ENCODE peak calls at places on chromosomes 3 and 15, in nine cellular contexts. T is stimulated activated naive CD8-positive, alpha-beta T cell treated with anti-CD3 and anti-CD28 coated beads, Interleukin-15, amount 100 ng/mL, for 72 hours; R is A673; G is C1 segment of cervical spinal cord; K is fibroblast of pulmonary artery; E is heart left ventricle; W is A172; F is stimulated activated CD4-positive, alpha-beta T cell treated with anti-CD3 and anti-CD28 coated beads, Interleukin-2, amount 100 ng/mL, for 48 hours; H is astrocyte of the spinal cord. Z is an unnamed sample.

GRCh38 chr3:182527745-182528144 is 265.6 kb upstream of the ATP11B start:
- DNase-seq in G (no peak), E (no peak), W (no peak), T (no peak), R (no peak), K (no peak), H (no peak), F (no peak), Z (no peak)

GRCh38 chr3:151305081-151305777 is 11.4 kb downstream of the GPR87 start:
- DNase-seq in W (peak; percentile 98), K (peak; percentile 98), E (no peak), R (peak; percentile 63), G (peak; percentile 61), T (no peak), F (no peak), H (peak; percentile 98), Z (peak; percentile 97)

GRCh38 chr15:96331942-96332853 is 1.7 kb downstream of the NR2F2 start:
- DNase-seq in F (no peak), H (peak; percentile 44), T (no peak), W (peak; percentile 16), R (peak; percentile 67), G (no peak), E (no peak), K (peak; percentile 63), Z (peak; percentile 28)

GRCh38 chr3:184379375-184380209 is at the start of gene CHRD:
- DNase-seq in F (no peak), T (no peak), W (no peak), E (peak; percentile 45), R (no peak), H (no peak), K (no peak), G (peak; percentile 33), Z (no peak)

GRCh38 chr3:20057612-20058180 is 17.4 kb downstream of the KAT2B start:
- DNase-seq in W (no peak), R (no peak), H (no peak), F (no peak), K (peak; percentile 69), T (no peak), E (no peak), G (peak; percentile 26), Z (peak; percentile 64)

GRCh38 chr3:125322166-125322565 is 53.0 kb downstream of the ZNF148 start:
- DNase-seq in E (no peak), G (no peak), T (no peak), F (no peak), W (peak; percentile 77), R (peak; percentile 92), K (peak; percentile 48), H (peak; percentile 60), Z (peak; percentile 35)

GRCh38 chr3:33145221-33145900 is 31.5 kb downstream of the CRTAP start:
- DNase-seq in R (no peak), W (no peak), F (no peak), H (peak; percentile 69), G (no peak), K (no peak), T (no peak), E (no peak), Z (no peak)

GRCh38 chr3:13484861-13485590 is 4.9 kb downstream of the HDAC11 start:
- DNase-seq in G (peak; percentile 52), H (peak; percentile 46), K (peak; percentile 64), T (no peak), F (no peak), R (no peak), E (peak; percentile 86), W (peak; percentile 87), Z (peak; percentile 86)

GRCh38 chr3:184016820-184017671 is 638 bp downstream of the ABCC5 start:
- DNase-seq in K (peak; percentile 58), E (peak; percentile 53), W (peak; percentile 51), T (peak; percentile 69), R (peak; percentile 67), H (peak; percentile 53), F (peak; percentile 40), G (peak; percentile 76), Z (peak; percentile 25)

GRCh38 chr3:56131976-56132590 is 336.2 kb downstream of the ERC2 start:
- DNase-seq in H (peak; percentile 94), F (no peak), T (no peak), E (no peak), R (peak; percentile 33), W (peak; percentile 93), K (peak; percentile 92), G (no peak), Z (peak; percentile 80)

GRCh38 chr15:66842710-66843441 is 140.8 kb downstream of the SMAD6 start:
- DNase-seq in G (peak; percentile 39), R (peak; percentile 49), E (peak; percentile 70), H (peak; percentile 70), W (peak; percentile 53), F (no peak), K (peak; percentile 76), T (no peak), Z (peak; percentile 58)

GRCh38 chr3:126896941-126897340 is 86.0 kb upstream of the PLXNA1 start:
- DNase-seq in G (no peak), R (no peak), F (no peak), T (no peak), E (no peak), K (no peak), H (no peak), W (no peak), Z (no peak)

GRCh38 chr3:105611304-105612192 is 244.8 kb downstream of the ALCAM start:
- DNase-seq in W (no peak), E (no peak), G (no peak), R (no peak), K (no peak), H (no peak), T (no peak), F (no peak), Z (no peak)

GRCh38 chr3:197407053-197407452 is 108.6 kb upstream of the DLG1 start:
- DNase-seq in T (no peak), R (no peak), H (no peak), K (no peak), W (no peak), F (no peak), E (no peak), G (no peak), Z (no peak)

GRCh38 chr3:62143843-62144450 is 229.4 kb downstream of the FEZF2 start:
- DNase-seq in W (no peak), F (no peak), E (no peak), G (no peak), K (no peak), H (no peak), R (no peak), T (no peak), Z (no peak)

GRCh38 chr3:73681610-73682009 is 56.9 kb upstream of the PDZRN3 start:
- DNase-seq in F (no peak), R (no peak), G (no peak), E (no peak), H (peak; percentile 56), K (peak; percentile 32), W (no peak), T (no peak), Z (no peak)

GRCh38 chr15:33027636-33028035 is 166.9 kb downstream of the FMN1 start:
- DNase-seq in R (no peak), H (no peak), G (no peak), T (no peak), K (no peak), F (no peak), E (no peak), W (no peak), Z (no peak)

GRCh38 chr3:39540162-39540921 is 72.9 kb downstream of the MOBP start:
- DNase-seq in E (no peak), W (no peak), G (no peak), K (no peak), T (no peak), R (no peak), H (peak; percentile 6), F (no peak), Z (no peak)

GRCh38 chr15:74616020-74616939 is 644 bp downstream of the CLK3 start:
- DNase-seq in K (peak; percentile 69), R (peak; percentile 65), E (peak; percentile 82), W (peak; percentile 59), F (peak; percentile 55), T (peak; percentile 38), G (peak; percentile 63), H (peak; percentile 48), Z (peak; percentile 79)

GRCh38 chr3:17579289-17580031 is 163.0 kb downstream of the TBC1D5 start:
- DNase-seq in G (no peak), K (peak; percentile 45), F (no peak), T (no peak), W (peak; percentile 38), E (no peak), R (no peak), H (peak; percentile 11), Z (peak; percentile 95)

GRCh38 chr3:111012388-111013248 is 59.0 kb upstream of the NECTIN3 start:
- DNase-seq in R (peak; percentile 6), E (no peak), F (no peak), K (no peak), T (peak; percentile 5), W (no peak), H (no peak), G (peak; percentile 2), Z (no peak)

GRCh38 chr3:160084998-160085397 is 96.4 kb downstream of the IL12A start:
- DNase-seq in E (no peak), K (no peak), G (no peak), T (no peak), R (no peak), H (no peak), W (no peak), F (no peak), Z (no peak)

GRCh38 chr3:36416660-36417059 is 36.4 kb downstream of the STAC start:
- DNase-seq in W (no peak), T (no peak), H (no peak), K (no peak), R (peak; percentile 6), F (no peak), G (no peak), E (no peak), Z (no peak)

GRCh38 chr3:64321747-64322146 is 96.5 kb upstream of the PRICKLE2 start:
- DNase-seq in F (no peak), G (no peak), K (peak; percentile 73), H (peak; percentile 81), R (no peak), T (no peak), W (peak; percentile 83), E (no peak), Z (peak; percentile 43)

GRCh38 chr3:159252772-159253384 is 451.0 kb downstream of the MFSD1 start:
- DNase-seq in R (peak; percentile 55), H (peak; percentile 79), T (peak; percentile 5), W (peak; percentile 74), E (no peak), G (no peak), F (no peak), K (peak; percentile 81), Z (peak; percentile 17)

GRCh38 chr3:170562080-170562479 is 23.8 kb downstream of the SLC7A14 start:
- DNase-seq in H (no peak), F (no peak), G (no peak), R (no peak), W (no peak), T (no peak), K (no peak), E (no peak), Z (no peak)

GRCh38 chr3:117358717-117359314 is 649.2 kb downstream of the TUSC7 start:
- DNase-seq in W (no peak), H (no peak), G (no peak), R (no peak), T (no peak), K (no peak), E (no peak), F (no peak), Z (no peak)

GRCh38 chr3:98986073-98986472 is 84.6 kb upstream of the DCBLD2 start:
- DNase-seq in G (no peak), K (peak; percentile 80), W (peak; percentile 93), E (peak; percentile 26), T (no peak), H (peak; percentile 87), F (no peak), R (peak; percentile 29), Z (peak; percentile 76)

Z was measured in NCI-H226.